ENCODE peak calls at places on chromosomes 6 and 20, in nine cellular contexts. H is activated naive CD8-positive, alpha-beta T cell treated with anti-CD3 and anti-CD28 coated beads for 36 hours; E is iris pigment epithelial cell; G is activated T-cell treated with anti-CD3 and anti-CD28 coated beads for 24 hours; J is AG08395; U is lung microvascular endothelial cell; O is ACHN; Z is posterior cingulate gyrus; V is NCI-H460. I is an unnamed sample.

GRCh38 chr6:149154137-149154900 is 163.2 kb upstream of the TAB2 start:
- DNase-seq in E (no peak), U (no peak), G (no peak), H (no peak), O (no peak), J (no peak), V (no peak), Z (no peak), I (no peak)

GRCh38 chr20:63183422-63184146 is 32.3 kb downstream of the YTHDF1 start:
- DNase-seq in J (peak), O (peak), G (peak), V (peak), E (peak), H (peak), Z (peak), U (peak), I (peak)

GRCh38 chr6:5125152-5126006 is 40.2 kb downstream of the PPP1R3G start:
- DNase-seq in J (peak), E (peak), V (no peak), G (no peak), U (peak), Z (no peak), O (peak), H (no peak), I (no peak)

GRCh38 chr6:13480631-13481501 is 6.5 kb downstream of the GFOD1 start:
- DNase-seq in U (no peak), Z (no peak), O (no peak), E (peak), H (no peak), J (no peak), V (no peak), G (no peak), I (no peak)

GRCh38 chr6:168179702-168180382 is 100.8 kb upstream of the FRMD1 start:
- DNase-seq in U (no peak), O (no peak), H (no peak), J (no peak), Z (no peak), E (no peak), V (no peak), G (no peak), I (no peak)

GRCh38 chr6:3893914-3894313 is 44.7 kb downstream of the FAM50B start:
- DNase-seq in G (no peak), U (no peak), E (no peak), O (no peak), V (no peak), J (no peak), Z (no peak), H (no peak), I (no peak)

GRCh38 chr20:16476032-16476431 is 97.2 kb downstream of the KIF16B start:
- DNase-seq in E (peak), V (peak), Z (no peak), G (no peak), U (peak), H (no peak), J (peak), O (peak), I (peak)

GRCh38 chr6:165580139-165580538 is 82.9 kb downstream of the PDE10A start:
- DNase-seq in E (peak), G (no peak), U (no peak), O (no peak), J (no peak), H (no peak), V (no peak), Z (no peak), I (no peak)

GRCh38 chr6:68071740-68072139 is 563.3 kb upstream of the ADGRB3 start:
- DNase-seq in V (no peak), U (no peak), H (no peak), J (no peak), G (no peak), O (no peak), E (no peak), Z (no peak), I (no peak)

GRCh38 chr20:10412591-10413408 is 21.2 kb downstream of the MKKS start:
- DNase-seq in U (peak), E (no peak), O (no peak), G (no peak), V (no peak), Z (no peak), J (peak), H (no peak), I (no peak)

GRCh38 chr6:106886922-106887797 is 87.4 kb downstream of the CD24 start:
- DNase-seq in H (no peak), Z (no peak), O (no peak), G (no peak), E (no peak), V (no peak), J (no peak), U (no peak), I (no peak)

GRCh38 chr6:160394654-160395035 is 46.5 kb downstream of the SLC22A3 start:
- DNase-seq in H (no peak), O (no peak), V (no peak), J (no peak), G (no peak), U (no peak), E (no peak), Z (no peak), I (no peak)

GRCh38 chr6:116217069-116217468 is 36.8 kb downstream of the TSPYL4 start:
- DNase-seq in V (peak), O (peak), U (peak), Z (no peak), E (peak), J (peak), H (no peak), G (no peak), I (peak)

GRCh38 chr20:17617212-17617867 is 47.5 kb downstream of the DSTN start:
- DNase-seq in H (peak), O (peak), V (peak), G (peak), J (peak), U (peak), Z (peak), E (no peak), I (peak)

GRCh38 chr6:46440133-46440532 is 51.1 kb downstream of the RCAN2 start:
- DNase-seq in G (no peak), J (peak), O (no peak), Z (no peak), H (no peak), U (no peak), V (no peak), E (peak), I (no peak)

GRCh38 chr6:106084106-106084963 is 1.8 kb upstream of the PRDM1 start:
- DNase-seq in O (peak), G (no peak), Z (no peak), V (no peak), U (peak), E (peak), H (no peak), J (peak), I (peak)

GRCh38 chr6:2222275-2222842 is 23.0 kb downstream of the GMDS start:
- DNase-seq in E (no peak), V (no peak), G (no peak), J (no peak), O (no peak), H (no peak), Z (no peak), U (peak), I (no peak)

GRCh38 chr6:56661298-56661697 is 18.6 kb upstream of the DST start:
- DNase-seq in Z (no peak), H (no peak), V (no peak), U (peak), J (no peak), G (no peak), E (no peak), O (no peak), I (no peak)

GRCh38 chr6:160300076-160300695 is 41.6 kb upstream of the SLC22A2 start:
- DNase-seq in H (no peak), O (no peak), Z (no peak), J (no peak), E (no peak), U (no peak), G (no peak), V (no peak), I (no peak)

GRCh38 chr6:44248579-44248978 is 1.7 kb downstream of the HSP90AB1 start:
- DNase-seq in J (no peak), G (no peak), H (no peak), V (no peak), E (no peak), O (no peak), Z (no peak), U (no peak), I (no peak)